ENCODE peak calls at places on chromosomes 6 and 20, in five cellular contexts. I is SJSA1, Q is psoas muscle, O is neural progenitor cell, H is A549. A is an unnamed sample.

GRCh38 chr20:49446808-49447207 is 35.7 kb downstream of the KCNB1 start:
- DNase-seq in I (no peak), Q (peak; percentile 91), O (peak; percentile 53), H (no peak), A (peak; percentile 91)

GRCh38 chr20:22285555-22285954 is 298.8 kb downstream of the FOXA2 start:
- DNase-seq in I (no peak), Q (no peak), O (no peak), H (no peak), A (peak; percentile 32)

GRCh38 chr6:166307981-166308768 is at the start of gene PRR18:
- DNase-seq in I (no peak), Q (no peak), O (peak; percentile 55), H (no peak), A (peak; percentile 40)

GRCh38 chr20:37301120-37301519 is 11.7 kb downstream of the MANBAL start:
- DNase-seq in I (no peak), Q (no peak), O (no peak), H (no peak), A (no peak)

GRCh38 chr6:45156075-45156474 is 172.1 kb upstream of the RUNX2 start:
- DNase-seq in I (no peak), Q (no peak), O (no peak), H (no peak), A (no peak)

GRCh38 chr20:48064929-48065328 is 279.6 kb upstream of the SULF2 start:
- DNase-seq in I (no peak), Q (no peak), O (no peak), H (no peak), A (peak; percentile 45)

GRCh38 chr6:12640438-12640837 is 76.1 kb upstream of the PHACTR1 start:
- DNase-seq in I (no peak), Q (no peak), O (no peak), H (no peak), A (no peak)

GRCh38 chr6:34516391-34517324 is 39.5 kb downstream of the SPDEF start:
- DNase-seq in I (no peak), Q (peak; percentile 44), O (no peak), H (no peak), A (no peak)

GRCh38 chr6:57306273-57306672 is 11.2 kb upstream of the PRIM2 start:
- DNase-seq in I (no peak), Q (no peak), O (no peak), H (no peak), A (no peak)

GRCh38 chr6:49835140-49835539 is 31.2 kb downstream of the CRISP1 start:
- DNase-seq in I (no peak), Q (no peak), O (no peak), H (no peak), A (no peak)

GRCh38 chr6:122043421-122043820 is 356.0 kb upstream of the HSF2 start:
- DNase-seq in I (no peak), Q (no peak), O (no peak), H (no peak), A (no peak)

GRCh38 chr6:79377830-79378460 is 143.5 kb upstream of the HMGN3 start:
- DNase-seq in I (no peak), Q (no peak), O (no peak), H (no peak), A (no peak)

GRCh38 chr6:44062771-44063560 is 64.3 kb downstream of the MRPL14 start:
- DNase-seq in I (no peak), Q (no peak), O (peak; percentile 53), H (no peak), A (peak; percentile 85)

GRCh38 chr6:68279793-68280557 is 355.1 kb upstream of the ADGRB3 start:
- DNase-seq in I (no peak), Q (no peak), O (no peak), H (no peak), A (peak; percentile 13)

GRCh38 chr6:13559251-13559650 is 15.2 kb upstream of the SIRT5 start:
- DNase-seq in I (no peak), Q (no peak), O (no peak), H (no peak), A (no peak)

GRCh38 chr20:51745804-51746203 is 22.4 kb downstream of the ATP9A start:
- DNase-seq in I (no peak), Q (no peak), O (no peak), H (no peak), A (no peak)

GRCh38 chr20:45833883-45834796 is 541 bp downstream of the SNX21 start:
- DNase-seq in I (peak; percentile 68), Q (peak; percentile 85), O (peak; percentile 85), H (peak; percentile 75), A (peak; percentile 79)

GRCh38 chr20:2136275-2136674 is 34.6 kb downstream of the STK35 start:
- DNase-seq in I (no peak), Q (no peak), O (no peak), H (no peak), A (no peak)

GRCh38 chr6:100202417-100203194 is 208.6 kb upstream of the MCHR2 start:
- DNase-seq in I (peak; percentile 74), Q (peak; percentile 50), O (no peak), H (peak; percentile 40), A (no peak)

GRCh38 chr6:105402090-105402980 is 547 bp downstream of the PREP start:
- DNase-seq in I (no peak), Q (no peak), O (peak; percentile 21), H (peak; percentile 36), A (peak; percentile 71)

GRCh38 chr20:52166150-52166549 is 25.4 kb downstream of the ZFP64 start:
- DNase-seq in I (peak; percentile 50), Q (no peak), O (no peak), H (no peak), A (no peak)

GRCh38 chr6:111779031-111779430 is 94.2 kb downstream of the FYN start:
- DNase-seq in I (no peak), Q (no peak), O (no peak), H (no peak), A (no peak)

GRCh38 chr6:111775145-111775936 is 97.9 kb downstream of the FYN start:
- DNase-seq in I (no peak), Q (no peak), O (no peak), H (no peak), A (peak; percentile 53)

GRCh38 chr6:111777357-111777756 is 95.9 kb downstream of the FYN start:
- DNase-seq in I (no peak), Q (no peak), O (no peak), H (no peak), A (peak; percentile 46)

GRCh38 chr6:111774346-111774703 is 98.9 kb downstream of the FYN start:
- DNase-seq in I (peak; percentile 33), Q (no peak), O (no peak), H (no peak), A (peak; percentile 70)

GRCh38 chr6:111776236-111777189 is 96.7 kb downstream of the FYN start:
- DNase-seq in I (no peak), Q (no peak), O (no peak), H (no peak), A (no peak)
- H3K4me1 ChIP-seq in I (peaks cover 18% of the 10 kb centered on the region), Q (peaks cover 4% of the 10 kb centered on the region), O (peaks cover 9% of the 10 kb centered on the region), H (no peaks in the 10 kb centered on the region), A (peaks cover 19% of the 10 kb centered on the region)

DNA sequence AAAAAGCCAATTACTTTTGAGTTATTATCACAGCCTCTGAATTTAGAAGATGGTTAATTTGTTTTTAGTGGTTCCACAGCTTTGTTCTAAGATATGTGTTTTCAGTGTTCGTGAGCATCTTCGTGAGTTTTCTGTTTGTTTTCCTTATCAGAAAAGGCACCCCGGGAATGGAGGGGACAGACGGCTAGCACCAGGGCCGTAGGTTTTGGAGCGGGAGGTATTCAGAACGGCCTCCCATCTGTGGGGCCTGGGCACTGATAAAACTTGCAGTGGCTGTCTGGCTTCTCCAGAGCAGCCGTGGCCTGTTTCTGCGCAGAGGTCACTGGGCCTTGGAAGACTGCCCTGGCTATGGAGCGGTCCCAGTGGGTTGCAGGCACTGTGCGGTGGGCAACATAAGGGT is 215.2 kb downstream of the ARID1B start:
- DNase-seq in I (no peak), Q (no peak), O (no peak), H (no peak), A (peak; percentile 49)
- H3K4me1 ChIP-seq in I (peaks cover 4% of the 10 kb centered on the region), Q (peaks cover 67% of the 10 kb centered on the region), O (peaks cover 21% of the 10 kb centered on the region), H (peaks cover 26% of the 10 kb centered on the region), A (peaks cover 19% of the 10 kb centered on the region)

DNA sequence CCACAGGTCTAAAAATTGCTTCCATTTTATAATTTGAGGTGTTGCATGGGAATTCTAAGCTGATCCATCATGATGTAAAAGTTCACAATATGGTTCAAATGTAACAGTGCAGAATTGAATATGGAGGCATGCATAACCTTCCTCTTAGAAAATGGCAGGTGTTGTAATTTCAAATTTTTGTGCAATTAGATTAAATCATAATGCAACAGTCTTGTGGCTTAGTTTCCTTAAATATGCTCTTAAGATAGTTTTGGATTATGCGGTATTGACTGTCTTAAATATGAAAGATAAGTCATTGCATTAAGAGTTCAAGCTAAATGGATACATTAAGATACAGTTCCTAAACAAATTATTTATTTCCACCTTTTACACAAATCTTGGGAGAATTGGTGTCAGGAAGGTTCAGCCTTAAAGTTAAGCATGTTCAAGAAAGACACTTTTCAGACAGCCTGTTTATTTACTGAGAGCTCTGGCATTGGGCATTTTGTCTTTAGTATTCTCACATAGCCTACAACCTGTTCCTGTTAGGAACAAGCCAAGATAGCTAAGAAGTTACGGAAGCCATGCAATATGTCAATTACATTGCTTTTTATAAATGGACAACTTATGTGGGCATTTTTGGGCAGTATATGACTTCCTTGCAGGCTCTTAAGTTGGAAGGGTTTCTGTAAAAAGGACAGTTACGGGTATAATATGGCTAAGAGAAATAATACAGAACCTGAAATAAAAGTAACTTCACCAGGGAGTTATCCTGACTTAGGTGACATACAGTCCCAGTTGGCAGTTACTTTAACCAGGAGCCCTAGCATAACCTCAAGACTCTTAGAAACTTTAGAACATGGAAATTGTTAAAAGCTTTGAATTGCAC is 9.3 kb downstream of the SRSF3 start:
- DNase-seq in I (no peak), Q (no peak), O (no peak), H (no peak), A (no peak)
- H3K4me1 ChIP-seq in I (peaks cover 41% of the 10 kb centered on the region), Q (peaks cover 91% of the 10 kb centered on the region), O (peaks cover 33% of the 10 kb centered on the region), H (peaks cover 98% of the 10 kb centered on the region), A (peaks cover 4% of the 10 kb centered on the region)

GRCh38 chr20:23358563-23358906 is 3.4 kb upstream of the GZF1 start:
- DNase-seq in I (no peak), Q (no peak), O (no peak), H (no peak), A (no peak)
- H3K4me1 ChIP-seq in I (peaks cover 32% of the 10 kb centered on the region), Q (peaks cover 31% of the 10 kb centered on the region), O (peaks cover 22% of the 10 kb centered on the region), H (peaks cover 26% of the 10 kb centered on the region), A (peaks cover 9% of the 10 kb centered on the region)

GRCh38 chr20:16574656-16575355 is 1.6 kb upstream of the KIF16B start:
- DNase-seq in I (peak; percentile 65), Q (peak; percentile 96), O (peak; percentile 89), H (peak; percentile 99), A (peak; percentile 95)
- H3K4me1 ChIP-seq in I (no peaks in the 10 kb centered on the region), Q (peaks cover 18% of the 10 kb centered on the region), O (peaks cover 5% of the 10 kb centered on the region), H (peaks cover 24% of the 10 kb centered on the region), A (no peaks in the 10 kb centered on the region)

GRCh38 chr6:89352329-89353117 is at the start of gene UBE2J1:
- DNase-seq in I (peak; percentile 93), Q (peak; percentile 97), O (peak; percentile 93), H (peak; percentile 48), A (peak; percentile 94)
- H3K4me1 ChIP-seq in I (peaks cover 33% of the 10 kb centered on the region), Q (peaks cover 29% of the 10 kb centered on the region), O (peaks cover 19% of the 10 kb centered on the region), H (peaks cover 15% of the 10 kb centered on the region), A (peaks cover 2% of the 10 kb centered on the region)

A was measured in mesendoderm.